ENCODE peak calls at places on chromosomes 11 and 22, in five cellular contexts. O is H9, Y is H1, N is mesenchymal stem cell, X is mesendoderm. L is an unnamed sample.

GRCh38 chr22:17921871-17922821 is 102.2 kb downstream of the MICAL3 start:
- DNase-seq in N (no peak), Y (peak), O (peak), X (peak), L (no peak)

GRCh38 chr11:44563716-44564115 is 1.7 kb upstream of the CD82 start:
- DNase-seq in N (peak), Y (no peak), O (no peak), X (no peak), L (peak)

GRCh38 chr11:126655807-126656128 is 300.3 kb downstream of the ST3GAL4 start:
- DNase-seq in X (no peak), Y (no peak), O (no peak), N (no peak), L (peak)

GRCh38 chr11:104623518-104623917 is 274.7 kb downstream of the CASP12 start:
- DNase-seq in X (peak), O (no peak), N (peak), Y (no peak), L (peak)

GRCh38 chr11:18105086-18105801 is 638 bp downstream of the SAAL1 start:
- DNase-seq in N (peak), X (peak), O (no peak), Y (no peak), L (no peak)

GRCh38 chr11:86660011-86660595 is 12.3 kb downstream of the ME3 start:
- DNase-seq in Y (no peak), O (no peak), X (no peak), N (peak), L (peak)

GRCh38 chr11:113952588-113952987 is 22.3 kb upstream of the HTR3A start:
- DNase-seq in N (no peak), X (no peak), O (no peak), Y (no peak), L (no peak)

GRCh38 chr22:24400726-24401596 is 26.4 kb upstream of the ADORA2A start:
- DNase-seq in N (peak), O (no peak), Y (no peak), X (no peak), L (peak)

GRCh38 chr11:64603411-64604110 is 12.5 kb downstream of the SLC22A12 start:
- DNase-seq in N (no peak), O (no peak), Y (no peak), X (no peak), L (no peak)

GRCh38 chr22:32410459-32410858 is 1.6 kb downstream of the RTCB start:
- DNase-seq in X (no peak), Y (no peak), N (no peak), O (no peak), L (no peak)

GRCh38 chr22:32407936-32408335 is 4.1 kb downstream of the RTCB start:
- DNase-seq in X (no peak), Y (no peak), O (no peak), N (no peak), L (no peak)

GRCh38 chr22:32411388-32411787 is 659 bp downstream of the RTCB start:
- DNase-seq in N (peak), X (peak), Y (no peak), O (no peak), L (peak)

GRCh38 chr22:32409977-32410376 is 2.1 kb downstream of the RTCB start:
- DNase-seq in N (no peak), X (no peak), Y (no peak), O (no peak), L (no peak)

GRCh38 chr22:32407332-32407731 is 4.7 kb downstream of the RTCB start:
- DNase-seq in N (no peak), O (no peak), Y (no peak), X (no peak), L (no peak)
- H3K23ac ChIP-seq in N (no peak), O (no peak), Y (no peak), X (no peak), L (no peak)

GRCh38 chr11:71075116-71075720 is 177.2 kb downstream of the SHANK2 start:
- DNase-seq in O (no peak), X (no peak), N (no peak), Y (no peak), L (no peak)
- H3K23ac ChIP-seq in O (no peak), X (no peak), N (no peak), Y (no peak), L (no peak)

GRCh38 chr22:22911327-22912134 is 23.9 kb downstream of the IGLL5 start:
- DNase-seq in Y (no peak), O (no peak), N (no peak), X (no peak), L (no peak)
- H3K23ac ChIP-seq in Y (no peak), O (no peak), N (no peak), X (no peak), L (no peak)

DNA sequence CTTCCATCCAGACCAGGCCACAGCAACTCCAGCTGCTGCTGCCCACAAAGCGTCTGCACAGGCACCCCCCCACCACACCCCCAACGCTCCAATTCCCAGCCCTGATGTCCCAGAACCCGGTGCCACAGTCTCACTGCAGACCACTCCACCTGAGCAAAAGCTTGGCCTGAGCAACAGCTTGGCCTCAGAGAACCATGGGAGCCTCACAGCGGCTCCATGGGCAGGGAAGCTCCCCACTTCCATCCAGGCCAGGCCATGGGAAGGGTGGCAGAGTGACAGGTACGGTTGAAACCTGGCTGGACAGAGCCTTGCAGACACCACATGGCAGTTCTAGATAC is 13.2 kb downstream of the PLXNB2 start:
- DNase-seq in Y (no peak), O (no peak), X (no peak), N (no peak), L (no peak)
- H3K23ac ChIP-seq in Y (no peak), O (no peak), X (no peak), N (no peak), L (peak)

GRCh38 chr22:19622061-19622441 is 92.3 kb upstream of the SEPTIN5 start:
- DNase-seq in N (no peak), X (no peak), Y (no peak), O (no peak), L (no peak)
- H3K23ac ChIP-seq in N (no peak), X (no peak), Y (no peak), O (no peak), L (no peak)

DNA sequence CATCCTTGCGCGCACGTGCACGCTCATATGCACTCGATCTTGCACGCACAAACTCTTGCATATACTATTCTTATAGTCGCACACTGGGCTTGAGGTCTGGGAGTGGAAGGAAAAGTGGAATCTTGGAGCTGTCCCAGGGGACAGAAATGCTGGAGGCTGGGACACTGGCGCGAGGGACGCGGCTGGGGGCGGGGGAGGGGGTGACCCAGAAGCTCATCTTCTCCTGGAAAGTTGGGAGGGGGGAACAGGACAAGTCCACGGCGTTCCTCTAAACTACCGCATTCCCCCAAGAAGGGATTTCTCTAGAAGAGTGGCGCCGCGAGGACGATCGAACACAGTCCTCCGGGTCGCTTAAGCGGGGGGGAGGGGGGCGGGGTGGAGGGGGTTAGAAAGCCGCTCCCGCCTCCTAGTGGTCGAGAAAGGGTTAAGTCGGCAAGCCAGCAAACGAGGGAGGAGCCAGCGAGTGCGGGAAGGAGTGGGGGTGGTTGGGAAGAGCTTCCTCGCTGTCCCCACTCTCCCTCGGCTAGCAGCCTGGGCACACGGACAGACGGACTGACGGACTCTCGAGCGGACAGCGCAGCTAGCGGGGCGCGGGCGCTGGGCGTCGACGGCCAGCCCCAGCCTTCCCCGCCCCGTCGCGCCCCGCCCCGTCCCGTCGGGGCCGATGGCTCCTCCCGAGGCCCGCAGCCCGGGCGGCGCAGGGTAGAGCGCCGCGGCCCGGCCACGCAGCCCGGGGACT is at the start of gene RTN4RL2:
- DNase-seq in X (peak), O (peak), Y (peak), N (peak), L (peak)
- H3K23ac ChIP-seq in X (no peak), O (no peak), Y (no peak), N (peak), L (no peak)

GRCh38 chr11:32432565-32433248 is 2.6 kb downstream of the WT1 start:
- DNase-seq in X (no peak), O (no peak), Y (no peak), N (no peak), L (no peak)

GRCh38 chr11:32433249-32434115 is 1.9 kb downstream of the WT1 start:
- DNase-seq in X (no peak), N (no peak), O (no peak), Y (peak), L (no peak)

GRCh38 chr11:32434387-32435151 is 770 bp downstream of the WT1 start:
- DNase-seq in N (no peak), Y (peak), X (peak), O (peak), L (no peak)

GRCh38 chr11:32435152-32435480 is 223 bp downstream of the WT1 start:
- DNase-seq in N (no peak), X (no peak), O (no peak), Y (peak), L (no peak)

GRCh38 chr11:32434116-32434386 is 1.3 kb downstream of the WT1 start:
- DNase-seq in Y (no peak), N (no peak), O (no peak), X (no peak), L (no peak)
- H3K23ac ChIP-seq in Y (no peak), N (no peak), O (no peak), X (no peak), L (no peak)

GRCh38 chr11:71476926-71477636 is 24.1 kb downstream of the NADSYN1 start:
- DNase-seq in N (no peak), X (no peak), O (no peak), Y (no peak), L (no peak)
- H3K23ac ChIP-seq in N (no peak), X (no peak), O (no peak), Y (no peak), L (no peak)

GRCh38 chr11:59654893-59655292 is 13.9 kb downstream of the PATL1 start:
- DNase-seq in O (no peak), X (no peak), N (no peak), Y (no peak), L (no peak)
- H3K23ac ChIP-seq in O (no peak), X (no peak), N (no peak), Y (no peak), L (no peak)

L was measured in IMR-90.